ENCODE peak calls at places on chromosome 1, in five cellular contexts. P is cardiac muscle cell, U is endodermal cell, Y is SJSA1, N is NB4. F is an unnamed sample.

GRCh38 chr1:108817811-108818210 is 39.1 kb downstream of the AKNAD1 start:
- DNase-seq in P (no peak), Y (no peak), N (no peak), U (no peak), F (no peak)

GRCh38 chr1:55374801-55375616 is 159.8 kb upstream of the USP24 start:
- DNase-seq in N (no peak), P (no peak), Y (no peak), U (no peak), F (no peak)

GRCh38 chr1:68346192-68346808 is 103.5 kb downstream of the RPE65 start:
- DNase-seq in Y (no peak), N (peak; percentile 27), U (no peak), P (peak; percentile 39), F (no peak)

GRCh38 chr1:248009681-248010080 is 3.8 kb upstream of the OR2L5 start:
- DNase-seq in N (no peak), P (no peak), Y (no peak), U (no peak), F (no peak)

GRCh38 chr1:86991549-86992186 is 77.2 kb downstream of the HS2ST1 start:
- DNase-seq in U (peak; percentile 59), N (no peak), Y (no peak), P (no peak), F (no peak)

GRCh38 chr1:161934278-161934608 is 89.4 kb downstream of the OLFML2B start:
- DNase-seq in U (no peak), P (no peak), Y (no peak), N (peak; percentile 15), F (peak; percentile 33)

GRCh38 chr1:241828576-241828975 is 19.4 kb upstream of the EXO1 start:
- DNase-seq in Y (peak; percentile 56), N (no peak), P (no peak), U (no peak), F (no peak)

GRCh38 chr1:175536369-175536768 is 207.0 kb downstream of the TNR start:
- DNase-seq in N (no peak), U (no peak), Y (no peak), P (no peak), F (no peak)

GRCh38 chr1:201537966-201538617 is 835 bp upstream of the NAV1 start:
- DNase-seq in N (no peak), Y (peak; percentile 53), P (no peak), U (peak; percentile 75), F (no peak)

GRCh38 chr1:115183158-115183557 is 93.9 kb upstream of the TSPAN2 start:
- DNase-seq in Y (no peak), P (no peak), N (no peak), U (peak; percentile 85), F (no peak)

GRCh38 chr1:17665950-17666720 is 89.0 kb upstream of the ACTL8 start:
- DNase-seq in Y (no peak), N (no peak), U (no peak), P (no peak), F (no peak)

GRCh38 chr1:86466986-86467385 is 1.7 kb upstream of the CLCA1 start:
- DNase-seq in N (no peak), U (no peak), P (no peak), Y (no peak), F (no peak)

GRCh38 chr1:204882479-204882878 is 11.8 kb downstream of the NFASC start:
- DNase-seq in U (no peak), P (no peak), Y (no peak), N (no peak), F (no peak)

GRCh38 chr1:200506471-200506870 is 96.6 kb upstream of the ZNF281 start:
- DNase-seq in P (no peak), Y (no peak), N (no peak), U (no peak), F (no peak)

GRCh38 chr1:33348194-33348593 is 27.3 kb upstream of the A3GALT2 start:
- DNase-seq in P (no peak), U (no peak), Y (no peak), N (no peak), F (no peak)

GRCh38 chr1:91398291-91398690 is 6.3 kb downstream of the HFM1 start:
- DNase-seq in N (no peak), Y (no peak), P (no peak), U (no peak), F (no peak)

GRCh38 chr1:201138311-201138840 is 11.4 kb upstream of the ASCL5 start:
- DNase-seq in N (no peak), Y (no peak), P (no peak), U (no peak), F (no peak)

GRCh38 chr1:48817505-48818114 is 40.9 kb upstream of the BEND5 start:
- DNase-seq in Y (peak; percentile 38), P (peak; percentile 77), N (peak; percentile 68), U (peak; percentile 93), F (peak; percentile 48)

GRCh38 chr1:88662723-88663122 is 21.4 kb upstream of the PKN2 start:
- DNase-seq in U (no peak), Y (no peak), N (no peak), P (no peak), F (no peak)

GRCh38 chr1:58699011-58699762 is 675 bp downstream of the MYSM1 start:
- DNase-seq in U (no peak), Y (no peak), N (peak; percentile 38), P (no peak), F (peak; percentile 6)

GRCh38 chr1:215661033-215661432 is 93.9 kb downstream of the KCTD3 start:
- DNase-seq in Y (no peak), U (no peak), N (no peak), P (no peak), F (no peak)

GRCh38 chr1:19666139-19666465 is 1.4 kb downstream of the HTR6 start:
- DNase-seq in U (no peak), P (no peak), N (no peak), Y (no peak), F (no peak)

GRCh38 chr1:19664453-19665043 is at the start of gene HTR6:
- DNase-seq in U (no peak), Y (no peak), P (peak; percentile 37), N (no peak), F (no peak)

GRCh38 chr1:19662313-19662712 is 2.4 kb upstream of the HTR6 start:
- DNase-seq in N (no peak), P (no peak), U (no peak), Y (no peak), F (no peak)

GRCh38 chr1:19665456-19666138 is 922 bp downstream of the HTR6 start:
- DNase-seq in N (no peak), Y (no peak), P (no peak), U (peak; percentile 84), F (no peak)

DNA sequence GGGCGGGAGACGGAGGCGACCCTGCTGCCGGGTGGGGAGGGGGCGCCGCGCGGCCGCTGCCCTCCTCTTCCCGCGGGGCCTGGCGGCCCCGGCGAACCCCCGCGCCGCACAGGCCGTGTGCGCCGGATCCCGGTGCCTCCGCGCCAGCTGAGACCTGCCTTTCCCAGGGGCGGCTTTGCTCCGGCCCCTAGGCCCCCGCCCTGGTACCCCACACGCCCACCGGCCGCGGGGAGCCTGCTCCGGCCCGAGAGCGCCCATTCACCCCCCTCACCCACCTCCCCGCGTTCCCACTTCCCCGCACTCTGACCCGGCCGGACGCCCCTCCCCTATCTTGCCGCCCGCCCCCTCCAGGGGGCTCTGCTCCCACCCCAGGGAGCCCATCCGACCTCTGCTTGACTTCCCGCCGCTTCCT is 375 bp downstream of the HTR6 start:
- DNase-seq in N (no peak), Y (no peak), U (no peak), P (no peak), F (no peak)
- H3K4me3 ChIP-seq in N (no peak overlapping the region), Y (no peak overlapping the region), U (no peak overlapping the region), P (peak overlapping the region; percentile 29), F (no peak overlapping the region)

DNA sequence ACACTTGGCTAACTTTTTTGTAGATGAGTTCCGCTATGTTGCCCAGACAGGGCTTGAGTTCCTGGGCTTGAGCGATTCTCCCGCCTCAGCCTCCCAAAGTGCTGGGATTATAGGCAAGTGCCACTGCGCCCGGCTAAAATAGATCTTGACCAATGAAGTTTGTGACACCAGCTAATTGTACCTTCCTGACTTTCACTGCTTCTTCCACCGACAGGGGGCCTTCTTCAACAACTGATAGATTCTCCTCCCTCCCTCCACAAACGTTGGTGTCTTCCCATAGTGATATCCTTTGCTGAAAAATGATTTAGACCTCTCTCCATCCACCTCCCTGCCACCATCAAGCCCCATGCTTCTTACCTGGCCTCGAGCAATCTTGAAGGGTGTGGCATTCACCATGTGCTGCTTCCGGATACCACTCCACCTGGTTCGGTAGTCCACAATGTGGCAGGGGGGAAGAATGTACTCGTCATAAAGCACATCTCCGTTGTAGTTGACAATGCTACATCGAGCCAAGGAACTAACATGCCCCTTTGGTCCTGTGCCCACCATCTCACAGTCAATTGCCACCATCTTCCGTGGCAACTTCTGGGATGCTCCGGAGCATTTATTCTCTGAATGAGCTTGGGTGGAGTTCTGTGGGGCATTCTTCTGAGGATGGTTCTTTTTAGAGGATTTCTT is 1.6 kb upstream of the METTL25B start:
- DNase-seq in Y (peak; percentile 73), P (peak; percentile 65), N (peak; percentile 86), U (peak; percentile 89), F (peak; percentile 63)
- H3K4me3 ChIP-seq in Y (peak overlapping the region; percentile 10), P (peak overlapping the region; percentile 5), N (peak overlapping the region; percentile 100), U (peak overlapping the region; percentile 97), F (peak overlapping the region; percentile 98)

GRCh38 chr1:94801919-94802546 is 18.1 kb upstream of the SLC44A3 start:
- DNase-seq in N (peak; percentile 90), U (peak; percentile 79), P (peak; percentile 70), Y (peak; percentile 50), F (no peak)
- H3K4me3 ChIP-seq in N (no peak overlapping the region), U (no peak overlapping the region), P (no peak overlapping the region), Y (no peak overlapping the region), F (peak overlapping the region; percentile 9)

GRCh38 chr1:2436876-2437275 is 24.5 kb upstream of the PEX10 start:
- DNase-seq in U (no peak), Y (no peak), P (no peak), N (no peak), F (no peak)

GRCh38 chr1:2437617-2438016 is 25.3 kb upstream of the PEX10 start:
- DNase-seq in N (no peak), U (no peak), P (no peak), Y (no peak), F (no peak)

GRCh38 chr1:2439369-2439768 is 27.0 kb upstream of the PEX10 start:
- DNase-seq in U (no peak), N (no peak), Y (no peak), P (no peak), F (no peak)

GRCh38 chr1:2438641-2439040 is 26.3 kb upstream of the PEX10 start:
- DNase-seq in Y (no peak), P (no peak), N (no peak), U (no peak), F (no peak)

GRCh38 chr1:2438038-2438437 is 25.7 kb upstream of the PEX10 start:
- DNase-seq in P (no peak), N (no peak), Y (no peak), U (no peak), F (no peak)
- H3K4me3 ChIP-seq in P (no peak overlapping the region), N (no peak overlapping the region), Y (no peak overlapping the region), U (no peak overlapping the region), F (no peak overlapping the region)

F was measured in HL-60.